ENCODE peak calls at places on chromosome 11, in ten cellular contexts. J, B, O, G, M, V, D, W, C and Q are unnamed samples.

GRCh38 chr11:100739636-100740035 is 52.5 kb downstream of the ARHGAP42 start:
- DNase-seq in W (peak), J (no peak), V (no peak), B (no peak), D (no peak), M (peak), O (no peak), C (peak), G (peak), Q (peak)

GRCh38 chr11:128196235-128196634 is 391.1 kb downstream of the ETS1 start:
- DNase-seq in W (no peak), V (no peak), B (no peak), G (no peak), O (no peak), C (no peak), M (no peak), D (no peak), J (no peak), Q (no peak)

GRCh38 chr11:32462296-32462695 is 27.0 kb upstream of the WT1 start:
- DNase-seq in V (no peak), C (no peak), J (no peak), M (no peak), B (no peak), O (no peak), D (no peak), G (no peak), W (no peak), Q (no peak)

GRCh38 chr11:133681901-133682300 is 149.6 kb upstream of the OPCML start:
- DNase-seq in C (no peak), V (no peak), G (no peak), B (no peak), J (no peak), O (no peak), M (no peak), W (no peak), D (no peak), Q (no peak)

GRCh38 chr11:65384301-65384889 is 1.9 kb upstream of the SLC25A45 start:
- DNase-seq in B (no peak), C (no peak), M (peak), D (no peak), O (no peak), J (no peak), G (peak), W (no peak), V (peak), Q (no peak)

GRCh38 chr11:11311169-11311568 is 41.9 kb downstream of the CSNK2A3 start:
- DNase-seq in O (no peak), B (no peak), J (no peak), V (no peak), M (no peak), C (no peak), W (no peak), D (no peak), G (no peak), Q (no peak)

GRCh38 chr11:9906043-9906791 is 242.3 kb downstream of the SWAP70 start:
- DNase-seq in V (no peak), C (peak), G (peak), O (no peak), M (peak), W (peak), J (no peak), B (no peak), D (no peak), Q (peak)

GRCh38 chr11:117547188-117547831 is 219.7 kb downstream of the CEP164 start:
- DNase-seq in B (no peak), J (peak), O (no peak), C (no peak), G (no peak), D (no peak), V (no peak), W (no peak), M (no peak), Q (no peak)

GRCh38 chr11:125330462-125331325 is 165.4 kb downstream of the FEZ1 start:
- DNase-seq in B (no peak), V (no peak), W (no peak), J (no peak), M (no peak), D (no peak), C (no peak), O (peak), G (no peak), Q (no peak)

GRCh38 chr11:121711900-121712424 is 259.2 kb upstream of the SORL1-AS1 start:
- DNase-seq in V (peak), O (no peak), D (no peak), C (no peak), M (peak), G (no peak), B (no peak), J (no peak), W (no peak), Q (no peak)

GRCh38 chr11:134682577-134682976 is 270.5 kb upstream of the B3GAT1 start:
- DNase-seq in M (no peak), O (no peak), B (no peak), C (no peak), D (no peak), G (no peak), W (no peak), J (no peak), V (no peak), Q (no peak)

GRCh38 chr11:68689737-68690625 is 5.6 kb downstream of the GAL start:
- DNase-seq in V (no peak), M (no peak), G (no peak), W (no peak), B (no peak), C (no peak), J (no peak), O (no peak), D (no peak), Q (no peak)

GRCh38 chr11:692824-693414 is 2.1 kb downstream of the DEAF1 start:
- DNase-seq in B (peak), J (no peak), D (no peak), M (peak), G (no peak), O (peak), V (no peak), W (no peak), C (no peak), Q (no peak)

GRCh38 chr11:73313652-73314051 is 5.6 kb downstream of the ARHGEF17 start:
- DNase-seq in V (no peak), J (no peak), W (no peak), O (no peak), B (no peak), C (no peak), G (no peak), D (no peak), M (no peak), Q (no peak)

GRCh38 chr11:110198031-110198729 is 98.2 kb downstream of the RDX start:
- DNase-seq in J (no peak), B (no peak), D (no peak), O (peak), G (peak), C (no peak), M (no peak), W (no peak), V (no peak), Q (no peak)

GRCh38 chr11:47524200-47524874 is 28.6 kb downstream of the CELF1 start:
- DNase-seq in J (no peak), V (peak), O (no peak), M (no peak), D (no peak), B (peak), C (no peak), W (no peak), G (peak), Q (no peak)

GRCh38 chr11:6468712-6469495 is 4.8 kb downstream of the TRIM3 start:
- DNase-seq in B (no peak), J (peak), G (peak), C (peak), O (peak), W (peak), V (peak), D (peak), M (peak), Q (peak)

GRCh38 chr11:75301602-75302345 is 49.7 kb downstream of the ARRB1 start:
- DNase-seq in O (no peak), V (no peak), M (no peak), G (no peak), B (no peak), W (no peak), J (no peak), D (no peak), C (no peak), Q (no peak)

GRCh38 chr11:131064373-131064991 is 148.2 kb upstream of the SNX19 start:
- DNase-seq in W (peak), V (no peak), G (peak), B (no peak), O (no peak), J (no peak), C (peak), D (peak), M (peak), Q (no peak)

GRCh38 chr11:9285850-9286587 is 20.9 kb upstream of the DENND5A start:
- DNase-seq in C (no peak), O (no peak), B (no peak), J (no peak), M (no peak), W (no peak), D (no peak), G (no peak), V (no peak), Q (no peak)

GRCh38 chr11:22779850-22780249 is 49.8 kb downstream of the SVIP start:
- DNase-seq in M (no peak), O (no peak), D (no peak), V (no peak), W (no peak), G (no peak), C (no peak), B (no peak), J (no peak), Q (no peak)

GRCh38 chr11:36023922-36024321 is 80.1 kb downstream of the LDLRAD3 start:
- DNase-seq in V (no peak), C (no peak), M (peak), O (no peak), D (no peak), B (no peak), G (peak), J (no peak), W (no peak), Q (no peak)

GRCh38 chr11:72787262-72788104 is 6.4 kb downstream of the STARD10 start:
- DNase-seq in V (no peak), M (no peak), W (no peak), D (no peak), B (no peak), J (no peak), G (no peak), O (peak), C (no peak), Q (no peak)

DNA sequence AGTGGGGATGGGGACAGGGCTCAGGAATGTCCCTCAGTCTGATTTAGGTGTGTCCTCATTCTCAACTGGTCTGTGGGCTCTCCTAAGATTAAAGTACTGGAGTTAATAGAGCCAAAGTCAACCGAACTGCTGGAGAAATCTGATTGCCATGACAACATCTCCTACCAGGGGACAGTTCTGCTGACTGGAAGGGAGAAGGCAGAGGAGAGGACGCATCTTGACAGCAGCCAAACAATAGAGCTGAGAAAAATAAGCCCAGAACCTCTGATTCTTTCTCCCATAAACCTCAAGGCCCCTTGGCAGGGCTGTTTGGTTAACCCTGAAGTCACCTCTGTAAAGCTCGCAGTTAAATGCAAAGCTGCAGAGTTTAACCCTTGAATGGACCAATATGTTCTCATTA is 2.8 kb downstream of the KCTD14 start:
- DNase-seq in D (no peak), M (no peak), C (no peak), O (no peak), J (no peak), B (no peak), W (no peak), V (no peak), G (no peak), Q (no peak)
- H3K4me3 ChIP-seq in D (no peak), M (no peak), C (no peak), O (no peak), J (no peak), B (no peak), W (no peak), V (no peak), G (no peak), Q (no peak)

GRCh38 chr11:70471254-70471653 is 72.9 kb downstream of the CTTN start:
- DNase-seq in M (peak), V (no peak), C (no peak), W (peak), G (no peak), J (no peak), D (no peak), O (peak), B (no peak), Q (no peak)
- TF ChIP-seq CTCF in M (peak), V (peak), C (peak), W (peak), G (peak), J (peak), D (no peak), O (no peak), B (no peak), Q (no peak)

DNA sequence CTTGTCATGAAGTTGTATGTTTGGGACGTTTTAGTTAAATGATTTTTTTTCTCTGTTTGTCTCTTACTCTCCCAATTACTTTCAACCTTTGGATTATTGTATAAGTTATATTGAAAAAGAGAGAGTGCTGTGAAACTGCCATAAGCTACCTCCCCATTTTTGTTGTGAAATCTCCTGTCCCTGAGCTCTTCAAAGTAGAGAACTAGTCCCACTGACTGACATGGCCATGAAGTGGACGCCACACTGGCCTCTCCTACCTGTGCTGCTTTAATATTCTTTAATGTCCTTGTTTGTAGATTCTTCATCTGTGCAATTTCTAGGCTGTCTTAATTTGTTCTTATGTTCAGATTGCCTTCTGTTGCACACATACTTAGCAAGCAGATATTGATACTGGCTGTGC is 56.4 kb downstream of the PPFIA1 start:
- DNase-seq in O (no peak), B (no peak), C (no peak), V (no peak), W (no peak), D (no peak), J (no peak), G (no peak), M (no peak), Q (no peak)
- H3K4me3 ChIP-seq in O (no peak), B (no peak), C (no peak), V (no peak), W (no peak), D (no peak), J (peak), G (no peak), M (no peak), Q (no peak)

GRCh38 chr11:116366451-116366850 is 406.3 kb downstream of the BUD13 start:
- DNase-seq in M (no peak), D (no peak), J (no peak), G (no peak), C (no peak), W (no peak), O (no peak), V (no peak), B (no peak), Q (no peak)
- TF ChIP-seq CTCF in M (no peak), D (no peak), J (no peak), G (no peak), C (no peak), W (no peak), O (no peak), V (no peak), B (no peak), Q (no peak)